ENCODE peak calls at places on chromosomes 6 and 20, in seven cellular contexts. N is SK-N-SH, K is AG04449, A is kidney epithelial cell, V is testis, X is GM10248, J is thoracic aorta. L is an unnamed sample.

GRCh38 chr6:157060440-157060949 is 262.8 kb downstream of the TMEM242 start:
- DNase-seq in N (no peak), K (no peak), A (no peak), V (no peak), X (no peak), J (no peak), L (no peak)

GRCh38 chr20:58128635-58129625 is 99.5 kb downstream of the ANKRD60 start:
- DNase-seq in N (no peak), K (no peak), A (no peak), V (no peak), X (no peak), J (no peak), L (peak; percentile 52)

GRCh38 chr6:14796974-14797762 is 448.7 kb upstream of the JARID2 start:
- DNase-seq in N (no peak), K (no peak), A (no peak), V (no peak), X (no peak), J (no peak), L (no peak)

GRCh38 chr6:12892201-12892600 is 175.6 kb downstream of the PHACTR1 start:
- DNase-seq in N (peak; percentile 31), K (no peak), A (no peak), V (no peak), X (no peak), J (no peak), L (no peak)

GRCh38 chr6:30705620-30706019 is 11.5 kb downstream of the MDC1 start:
- DNase-seq in N (no peak), K (no peak), A (no peak), V (no peak), X (no peak), J (no peak), L (no peak)

GRCh38 chr6:87756858-87757257 is 54.8 kb upstream of the AKIRIN2 start:
- DNase-seq in N (no peak), K (peak; percentile 38), A (no peak), V (no peak), X (peak; percentile 75), J (no peak), L (peak; percentile 70)

GRCh38 chr20:58433759-58434158 is 44.7 kb downstream of the VAPB start:
- DNase-seq in N (no peak), K (no peak), A (peak; percentile 26), V (no peak), X (no peak), J (no peak), L (no peak)

GRCh38 chr6:136011475-136011874 is 160.0 kb downstream of the PDE7B start:
- DNase-seq in N (no peak), K (no peak), A (no peak), V (no peak), X (no peak), J (no peak), L (no peak)

GRCh38 chr6:11202513-11203305 is 29.8 kb downstream of the NEDD9 start:
- DNase-seq in N (no peak), K (no peak), A (no peak), V (no peak), X (no peak), J (no peak), L (peak; percentile 66)

GRCh38 chr20:18272451-18272850 is 15.9 kb upstream of the ZNF133 start:
- DNase-seq in N (no peak), K (no peak), A (no peak), V (no peak), X (no peak), J (no peak), L (no peak)

GRCh38 chr6:97440590-97441176 is 157.7 kb upstream of the MMS22L start:
- DNase-seq in N (peak; percentile 60), K (no peak), A (no peak), V (peak; percentile 43), X (no peak), J (no peak), L (no peak)

GRCh38 chr20:37901667-37902503 is 1.0 kb upstream of the VSTM2L start:
- DNase-seq in N (peak; percentile 86), K (no peak), A (no peak), V (peak; percentile 80), X (peak; percentile 83), J (no peak), L (no peak)

GRCh38 chr20:61387204-61387958 is 135.3 kb downstream of the CDH4 start:
- DNase-seq in N (peak; percentile 87), K (no peak), A (no peak), V (peak; percentile 42), X (no peak), J (no peak), L (no peak)

GRCh38 chr6:90180526-90180925 is 116.1 kb downstream of the BACH2 start:
- DNase-seq in N (no peak), K (no peak), A (no peak), V (no peak), X (no peak), J (no peak), L (no peak)

GRCh38 chr6:13760948-13761347 is 49.3 kb upstream of the RANBP9 start:
- DNase-seq in N (no peak), K (no peak), A (no peak), V (no peak), X (no peak), J (no peak), L (peak; percentile 84)

GRCh38 chr6:157822221-157823000 is 635 bp upstream of the SNX9 start:
- DNase-seq in N (no peak), K (no peak), A (no peak), V (peak; percentile 49), X (no peak), J (no peak), L (no peak)

GRCh38 chr20:50328996-50329898 is 138.6 kb downstream of the CEBPB start:
- DNase-seq in N (no peak), K (no peak), A (no peak), V (no peak), X (no peak), J (no peak), L (no peak)
- TF ChIP-seq CTCF in N (no peak), K (no peak), A (no peak), V (no peak), X (no peak), J (no peak), L (no peak)

DNA sequence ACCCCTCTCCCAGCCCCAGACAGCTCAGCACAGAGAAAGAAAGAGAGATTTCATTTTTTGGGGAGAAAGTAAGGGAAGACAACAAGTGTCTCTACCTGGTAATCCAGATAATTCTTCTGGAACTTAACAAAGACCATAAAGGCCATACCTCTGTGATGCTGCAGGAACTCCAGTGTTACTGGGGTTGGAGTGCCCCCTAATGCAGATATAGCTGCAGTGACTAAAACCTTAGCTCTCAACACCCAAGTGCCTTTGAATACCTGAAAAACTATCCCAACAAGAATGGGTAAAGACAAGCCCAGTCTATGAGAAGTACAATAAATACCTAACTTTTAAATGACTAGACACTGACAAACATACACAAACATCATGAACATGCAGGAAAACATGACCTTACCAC is 365.3 kb upstream of the PTCHD4 start:
- DNase-seq in N (no peak), K (no peak), A (peak; percentile 9), V (no peak), X (no peak), J (no peak), L (no peak)
- TF ChIP-seq CTCF in N (peak; percentile 53), K (peak; percentile 13), A (peak; percentile 46), V (no peak), X (no peak), J (no peak), L (no peak)

GRCh38 chr6:44171899-44172546 is 13.4 kb downstream of the CAPN11 start:
- DNase-seq in N (no peak), K (no peak), A (no peak), V (no peak), X (no peak), J (no peak), L (no peak)
- TF ChIP-seq CTCF in N (no peak), K (no peak), A (no peak), V (no peak), X (no peak), J (no peak), L (no peak)

DNA sequence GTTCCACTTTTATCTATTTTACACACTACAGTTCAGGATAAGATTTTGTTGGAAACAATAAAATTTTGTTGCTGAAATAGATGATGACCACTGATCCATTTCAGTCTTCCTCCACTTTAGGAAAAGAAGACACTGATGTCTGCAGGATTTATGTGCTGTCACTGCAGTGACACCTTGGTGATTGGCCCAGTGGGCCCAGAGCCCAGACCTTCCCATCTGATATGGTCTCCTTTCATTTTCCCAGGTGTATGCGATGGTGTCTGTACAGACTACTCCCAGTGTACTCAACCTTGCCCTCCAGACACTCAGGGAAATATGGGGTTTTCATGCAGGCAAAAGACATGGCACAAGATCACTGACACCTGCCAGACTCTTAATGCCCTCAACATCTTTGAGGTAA is 19.6 kb upstream of the ADGRF4 start:
- DNase-seq in N (no peak), K (no peak), A (no peak), V (no peak), X (no peak), J (no peak), L (no peak)
- TF ChIP-seq CTCF in N (no peak), K (no peak), A (no peak), V (no peak), X (no peak), J (no peak), L (no peak)

DNA sequence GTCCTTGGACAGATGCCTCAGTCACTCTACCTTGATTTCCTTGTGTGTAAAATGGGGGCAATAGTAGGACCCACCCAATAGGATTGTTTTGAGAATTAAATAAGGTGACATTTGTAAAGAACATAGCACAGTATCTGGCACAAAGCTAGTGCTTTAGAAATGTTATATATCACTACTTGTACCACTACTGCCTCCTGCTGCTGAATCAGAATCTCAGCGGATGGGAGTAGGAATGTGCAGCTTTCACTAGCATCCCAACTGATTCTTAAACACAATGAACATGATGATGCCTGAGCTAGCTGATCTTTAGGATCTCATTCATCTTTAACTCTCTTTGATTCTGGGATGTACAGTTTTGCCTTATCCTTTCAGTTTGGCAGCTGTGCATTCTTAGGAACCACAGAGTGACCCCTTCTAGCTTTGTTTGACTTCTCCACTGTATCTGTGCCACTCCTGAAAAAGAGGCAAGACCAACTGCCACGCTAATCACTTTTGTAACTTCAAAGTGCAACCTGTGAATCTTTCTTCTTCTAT is 7.2 kb downstream of the PBOV1 start:
- DNase-seq in N (no peak), K (no peak), A (no peak), V (no peak), X (no peak), J (no peak), L (no peak)
- TF ChIP-seq CTCF in N (no peak), K (no peak), A (no peak), V (no peak), X (no peak), J (no peak), L (no peak)

GRCh38 chr6:25472314-25472713 is 179.7 kb upstream of the SCGN start:
- DNase-seq in N (peak; percentile 22), K (no peak), A (no peak), V (no peak), X (no peak), J (no peak), L (no peak)
- TF ChIP-seq CTCF in N (peak; percentile 26), K (no peak), A (peak; percentile 10), V (peak; percentile 21), X (no peak), J (peak; percentile 17), L (no peak)

DNA sequence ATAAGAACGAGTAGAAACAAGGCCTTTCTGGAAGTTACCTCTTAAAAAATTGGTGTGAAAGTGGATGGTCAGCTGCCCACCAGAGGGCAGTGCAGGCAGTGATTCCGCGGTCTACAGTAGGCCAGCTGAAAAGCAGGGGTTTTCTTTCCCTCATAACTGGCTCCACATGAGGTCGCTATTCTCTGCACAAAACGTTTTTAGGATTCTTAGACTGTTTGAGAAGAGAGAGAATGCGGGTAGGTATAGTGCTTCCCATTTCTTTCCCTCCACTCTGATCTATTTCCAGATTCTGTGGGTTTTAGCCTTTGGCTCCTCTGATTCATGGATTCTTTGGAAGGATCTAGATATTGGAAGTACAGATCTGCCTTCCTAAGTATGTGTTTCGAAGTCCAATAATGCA is 14.2 kb downstream of the FIG4 start:
- DNase-seq in N (peak; percentile 76), K (peak; percentile 60), A (peak; percentile 58), V (peak; percentile 91), X (peak; percentile 67), J (peak; percentile 50), L (no peak)
- TF ChIP-seq CTCF in N (peak; percentile 100), K (peak; percentile 92), A (peak; percentile 96), V (peak; percentile 99), X (peak; percentile 97), J (peak; percentile 88), L (peak; percentile 90)

L was measured in ascending aorta.